ENCODE peak calls at places on chromosome 11, in eight cellular contexts. H, E, D, B, X, W, P and T are unnamed samples.

GRCh38 chr11:73570415-73571114 is 27.3 kb downstream of the FAM168A start:
- DNase-seq in H (no peak), E (no peak), D (no peak), B (peak), X (no peak), W (no peak), P (no peak), T (no peak)

GRCh38 chr11:43269229-43269928 is 42.4 kb upstream of the API5 start:
- DNase-seq in H (no peak), E (no peak), D (peak), B (no peak), X (no peak), W (peak), P (no peak), T (no peak)

GRCh38 chr11:66336234-66337102 is at the start of gene RIN1:
- DNase-seq in H (peak), E (peak), D (peak), B (peak), X (no peak), W (peak), P (peak), T (no peak)

GRCh38 chr11:3050386-3051325 is 6.6 kb downstream of the CARS1 start:
- DNase-seq in H (no peak), E (no peak), D (no peak), B (no peak), X (no peak), W (no peak), P (no peak), T (no peak)

GRCh38 chr11:58628446-58628845 is 6.0 kb downstream of the CNTF start:
- DNase-seq in H (no peak), E (no peak), D (no peak), B (no peak), X (no peak), W (no peak), P (no peak), T (no peak)

GRCh38 chr11:12163181-12163841 is 52.9 kb downstream of the MICAL2 start:
- DNase-seq in H (peak), E (peak), D (peak), B (peak), X (no peak), W (no peak), P (no peak), T (no peak)

GRCh38 chr11:134347441-134347840 is 15.7 kb downstream of the GLB1L2 start:
- DNase-seq in H (peak), E (no peak), D (no peak), B (no peak), X (no peak), W (no peak), P (no peak), T (peak)

GRCh38 chr11:28677719-28678118 is 569.5 kb downstream of the METTL15 start:
- DNase-seq in H (no peak), E (no peak), D (no peak), B (no peak), X (no peak), W (no peak), P (no peak), T (no peak)

GRCh38 chr11:124069429-124070401 is 28.6 kb upstream of the OR10G7 start:
- DNase-seq in H (no peak), E (peak), D (peak), B (peak), X (no peak), W (peak), P (no peak), T (no peak)

GRCh38 chr11:110176366-110177056 is 83.3 kb downstream of the ZC3H12C start:
- DNase-seq in H (no peak), E (peak), D (no peak), B (peak), X (no peak), W (no peak), P (no peak), T (no peak)